ENCODE peak calls at places on chromosomes 3 and 15, in eight cellular contexts. D, O, I, V, Y, J, P and T are unnamed samples.

GRCh38 chr3:52517796-52518722 is 15.6 kb downstream of the NT5DC2 start:
- DNase-seq in V (no peak), P (no peak), D (no peak), J (no peak), Y (no peak), I (no peak), O (no peak), T (no peak)

GRCh38 chr3:176683382-176683781 is 513.9 kb downstream of the TBL1XR1 start:
- DNase-seq in I (no peak), O (no peak), P (no peak), Y (no peak), J (no peak), V (no peak), D (no peak), T (no peak)

GRCh38 chr15:100672959-100673358 is 70.6 kb downstream of the ASB7 start:
- DNase-seq in D (no peak), P (no peak), Y (no peak), V (peak; percentile 11), J (no peak), O (no peak), I (no peak), T (no peak)

GRCh38 chr3:14133188-14133800 is 8.4 kb downstream of the TMEM43 start:
- DNase-seq in D (no peak), I (no peak), J (peak; percentile 74), Y (no peak), V (no peak), P (no peak), O (no peak), T (no peak)

GRCh38 chr15:97900006-97900405 is 60.5 kb upstream of the ARRDC4 start:
- DNase-seq in V (no peak), Y (no peak), D (no peak), P (no peak), O (no peak), I (no peak), J (no peak), T (no peak)

GRCh38 chr3:139327861-139328260 is 16.0 kb upstream of the MRPS22 start:
- DNase-seq in O (no peak), J (no peak), I (no peak), D (no peak), P (no peak), V (no peak), Y (no peak), T (no peak)

GRCh38 chr3:46860381-46861292 is 2.6 kb downstream of the MYL3 start:
- DNase-seq in J (no peak), P (no peak), O (peak; percentile 48), V (peak; percentile 13), Y (peak; percentile 44), D (no peak), I (no peak), T (no peak)

GRCh38 chr3:120369000-120369399 is 19.8 kb upstream of the LRRC58 start:
- DNase-seq in P (no peak), I (no peak), V (no peak), J (no peak), O (no peak), D (no peak), Y (no peak), T (no peak)

GRCh38 chr3:8767667-8768363 is 1.6 kb downstream of the OXTR start:
- DNase-seq in P (peak; percentile 80), I (peak; percentile 28), J (peak; percentile 45), D (no peak), O (no peak), V (no peak), Y (no peak), T (no peak)

GRCh38 chr3:130934442-130935089 is 40.7 kb downstream of the ATP2C1 start:
- DNase-seq in Y (no peak), V (no peak), I (no peak), P (no peak), J (no peak), D (no peak), O (no peak), T (no peak)

GRCh38 chr15:92050220-92050898 is 196.9 kb downstream of the SLCO3A1 start:
- DNase-seq in Y (no peak), P (no peak), D (no peak), I (no peak), J (no peak), O (no peak), V (no peak), T (no peak)

GRCh38 chr3:7144696-7145308 is 283.9 kb downstream of the GRM7 start:
- DNase-seq in O (no peak), V (no peak), D (no peak), J (no peak), I (no peak), P (peak; percentile 63), Y (peak; percentile 44), T (no peak)

GRCh38 chr3:151548206-151548605 is 87.3 kb upstream of the IGSF10 start:
- DNase-seq in P (no peak), V (no peak), I (no peak), Y (no peak), D (no peak), O (no peak), J (no peak), T (no peak)

GRCh38 chr3:51916418-51916817 is 13.3 kb upstream of the IQCF1 start:
- DNase-seq in I (no peak), J (no peak), D (no peak), O (no peak), Y (no peak), P (no peak), V (no peak), T (no peak)

GRCh38 chr3:102006812-102007485 is 157.6 kb downstream of the NFKBIZ start:
- DNase-seq in Y (no peak), D (no peak), O (peak; percentile 28), P (no peak), V (peak; percentile 64), J (no peak), I (peak; percentile 49), T (no peak)

GRCh38 chr3:140953028-140953960 is 11.7 kb downstream of the SLC25A36 start:
- DNase-seq in P (no peak), Y (no peak), D (no peak), I (no peak), J (no peak), V (no peak), O (no peak), T (no peak)

DNA sequence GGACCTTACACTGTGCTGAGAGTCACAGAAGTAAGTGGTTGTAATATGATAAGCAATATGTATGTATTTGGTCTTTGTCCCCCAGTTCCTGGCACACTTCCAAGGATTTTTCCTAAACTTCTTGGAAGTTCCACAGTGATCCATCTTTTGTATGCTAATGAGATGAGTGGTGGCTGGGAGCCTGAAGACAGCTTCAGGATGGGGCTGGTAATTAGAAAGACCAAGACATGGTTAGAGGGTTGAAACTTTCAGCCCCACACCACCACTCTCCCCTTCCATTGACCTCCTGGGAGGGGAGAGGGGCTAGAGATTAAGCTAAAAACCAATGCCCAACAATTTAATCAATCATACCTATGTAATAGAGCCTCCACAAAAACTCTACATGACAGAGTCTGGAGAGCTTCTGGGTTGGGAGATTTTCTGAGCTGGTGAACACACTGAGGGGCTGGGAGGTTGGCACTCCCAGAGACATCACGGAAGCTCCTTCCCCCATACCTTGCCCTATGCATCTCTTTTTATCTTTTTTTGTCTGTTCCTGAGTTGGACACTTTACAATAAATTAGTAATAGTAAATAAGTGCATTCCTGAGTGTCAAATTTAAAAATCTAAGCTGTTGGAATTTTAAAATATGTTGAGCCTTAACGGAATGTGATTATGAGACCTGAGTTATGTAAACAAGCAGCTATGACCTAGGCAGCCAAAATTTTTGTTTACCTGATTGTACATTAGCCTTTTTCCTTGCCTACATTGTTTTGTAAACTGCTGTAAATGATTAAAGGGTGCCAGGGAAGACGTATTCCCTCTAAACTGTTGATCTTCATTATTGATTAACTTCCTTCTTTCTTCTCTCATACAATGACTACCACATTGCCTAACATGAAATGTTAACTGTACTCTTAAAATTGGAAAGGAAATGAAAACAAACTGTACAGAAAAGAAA is 24.3 kb downstream of the CD200R1L start:
- DNase-seq in D (no peak), V (no peak), P (no peak), O (no peak), Y (no peak), J (no peak), I (no peak), T (no peak)
- TF ChIP-seq CTCF in D (no peak), V (no peak), P (no peak), O (no peak), Y (no peak), J (no peak), I (no peak), T (no peak)

GRCh38 chr3:56115698-56116097 is 352.6 kb downstream of the ERC2 start:
- DNase-seq in V (no peak), O (no peak), P (peak; percentile 94), Y (no peak), D (no peak), J (no peak), I (no peak), T (no peak)
- H3K27ac ChIP-seq in V (no peak overlapping the region), O (no peak overlapping the region), P (no peak overlapping the region), Y (no peak overlapping the region), D (no peak overlapping the region), J (no peak overlapping the region), I (no peak overlapping the region), T (no peak overlapping the region)

GRCh38 chr3:11689749-11690148 is 46.0 kb upstream of the VGLL4 start:
- DNase-seq in I (no peak), P (no peak), V (no peak), Y (no peak), O (no peak), J (no peak), D (no peak), T (no peak)
- TF ChIP-seq CTCF in I (no peak), P (no peak), V (no peak), Y (no peak), O (no peak), J (no peak), D (no peak), T (no peak)

DNA sequence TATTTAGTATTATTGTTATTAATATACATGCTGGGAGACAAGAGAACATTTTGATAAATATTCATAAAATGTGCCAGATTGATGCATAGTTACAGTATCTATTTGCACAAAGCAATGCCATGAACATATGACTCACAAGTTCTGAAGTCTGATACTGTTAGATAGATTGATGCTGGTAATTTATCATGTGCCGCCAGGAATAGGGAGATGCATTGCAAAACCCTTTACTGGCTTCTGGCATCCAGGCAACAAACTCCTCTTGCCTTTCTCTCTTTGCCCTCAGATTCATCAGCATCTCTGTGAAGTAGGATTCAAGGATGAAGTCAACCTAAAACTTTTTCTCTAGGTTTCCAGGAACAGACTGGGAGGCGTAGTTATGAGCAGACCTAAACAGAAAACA is 41.0 kb upstream of the SLC25A26 start:
- DNase-seq in Y (no peak), P (no peak), V (no peak), O (no peak), D (no peak), J (no peak), I (no peak), T (no peak)
- H3K27ac ChIP-seq in Y (no peak overlapping the region), P (no peak overlapping the region), V (no peak overlapping the region), O (peak overlapping the region; percentile 88), D (no peak overlapping the region), J (no peak overlapping the region), I (no peak overlapping the region), T (no peak overlapping the region)